ENCODE peak calls at places on chromosomes 1 and 21, in seven cellular contexts. One of them, this sample, is unnamed.

GRCh38 chr1:224851850-224852261 is 77.6 kb upstream of the DNAH14 start:
- DNase-seq in astrocyte of the spinal cord: no peak
- DNase-seq in fibroblast of lung: no peak
- DNase-seq in cardiac fibroblast: no peak
- DNase-seq in tibial artery: no peak
- DNase-seq in right atrium auricular region: no peak
- DNase-seq in K562: peak; percentile 11
- DNase-seq in this sample: no peak

GRCh38 chr1:91804546-91805023 is 81.4 kb downstream of the TGFBR3 start:
- DNase-seq in astrocyte of the spinal cord: peak; percentile 89
- DNase-seq in fibroblast of lung: peak; percentile 93
- DNase-seq in cardiac fibroblast: peak; percentile 72
- DNase-seq in tibial artery: no peak
- DNase-seq in right atrium auricular region: no peak
- DNase-seq in K562: peak; percentile 71
- DNase-seq in this sample: peak; percentile 80

GRCh38 chr1:183234660-183235476 is 48.8 kb downstream of the LAMC2 start:
- DNase-seq in astrocyte of the spinal cord: peak; percentile 98
- DNase-seq in fibroblast of lung: peak; percentile 98
- DNase-seq in cardiac fibroblast: peak; percentile 98
- DNase-seq in tibial artery: peak; percentile 90
- DNase-seq in right atrium auricular region: peak; percentile 91
- DNase-seq in K562: peak; percentile 34
- DNase-seq in this sample: peak; percentile 97

GRCh38 chr1:39969048-39969447 is 14.1 kb downstream of the MFSD2A start:
- DNase-seq in astrocyte of the spinal cord: no peak
- DNase-seq in fibroblast of lung: peak; percentile 20
- DNase-seq in cardiac fibroblast: no peak
- DNase-seq in tibial artery: no peak
- DNase-seq in right atrium auricular region: no peak
- DNase-seq in K562: no peak
- DNase-seq in this sample: no peak

GRCh38 chr1:64745986-64746940 is 1.4 kb downstream of the RAVER2 start:
- DNase-seq in astrocyte of the spinal cord: no peak
- DNase-seq in fibroblast of lung: peak; percentile 53
- DNase-seq in cardiac fibroblast: no peak
- DNase-seq in tibial artery: no peak
- DNase-seq in right atrium auricular region: no peak
- DNase-seq in K562: no peak
- DNase-seq in this sample: no peak

GRCh38 chr1:156707486-156708244 is 2.3 kb upstream of the CRABP2 start:
- DNase-seq in astrocyte of the spinal cord: no peak
- DNase-seq in fibroblast of lung: peak; percentile 59
- DNase-seq in cardiac fibroblast: no peak
- DNase-seq in tibial artery: no peak
- DNase-seq in right atrium auricular region: no peak
- DNase-seq in K562: no peak
- DNase-seq in this sample: peak; percentile 67

GRCh38 chr21:43644609-43645008 is 14.7 kb downstream of the HSF2BP start:
- DNase-seq in astrocyte of the spinal cord: peak; percentile 70
- DNase-seq in fibroblast of lung: peak; percentile 82
- DNase-seq in cardiac fibroblast: peak; percentile 89
- DNase-seq in tibial artery: peak; percentile 29
- DNase-seq in right atrium auricular region: peak; percentile 77
- DNase-seq in K562: no peak
- DNase-seq in this sample: peak; percentile 68

GRCh38 chr1:164256456-164256855 is 302.5 kb upstream of the PBX1 start:
- DNase-seq in astrocyte of the spinal cord: no peak
- DNase-seq in fibroblast of lung: no peak
- DNase-seq in cardiac fibroblast: no peak
- DNase-seq in tibial artery: no peak
- DNase-seq in right atrium auricular region: no peak
- DNase-seq in K562: no peak
- DNase-seq in this sample: no peak

GRCh38 chr1:33407750-33408436 is 23.0 kb downstream of the PHC2 start:
- DNase-seq in astrocyte of the spinal cord: no peak
- DNase-seq in fibroblast of lung: no peak
- DNase-seq in cardiac fibroblast: peak; percentile 57
- DNase-seq in tibial artery: no peak
- DNase-seq in right atrium auricular region: no peak
- DNase-seq in K562: no peak
- DNase-seq in this sample: no peak

GRCh38 chr1:41707793-41708192 is 210.9 kb downstream of the HIVEP3 start:
- DNase-seq in astrocyte of the spinal cord: no peak
- DNase-seq in fibroblast of lung: no peak
- DNase-seq in cardiac fibroblast: no peak
- DNase-seq in tibial artery: no peak
- DNase-seq in right atrium auricular region: no peak
- DNase-seq in K562: no peak
- DNase-seq in this sample: no peak

DNA sequence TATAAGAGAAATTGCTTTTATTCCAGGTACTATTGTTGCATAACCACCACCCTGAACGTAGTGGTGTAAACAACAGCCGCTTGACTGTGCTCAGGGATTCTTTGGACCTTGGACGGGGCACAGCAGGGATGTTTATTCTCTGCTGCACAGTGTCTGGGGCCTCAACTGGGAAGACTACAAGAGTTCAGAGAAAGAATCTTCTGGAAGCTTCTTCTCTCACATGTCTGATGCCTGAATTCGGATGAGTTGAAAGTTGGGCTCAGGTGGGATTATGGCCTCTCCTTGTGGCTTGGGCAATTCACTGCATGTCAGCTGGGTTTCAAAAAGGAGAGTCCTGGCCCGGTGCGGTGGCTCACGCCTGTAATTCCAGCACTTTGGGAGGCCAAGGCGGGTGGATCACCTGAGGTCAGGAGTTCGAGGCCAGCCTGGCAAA is 19.0 kb upstream of the SSBP3 start:
- DNase-seq in astrocyte of the spinal cord: no peak
- DNase-seq in fibroblast of lung: no peak
- DNase-seq in cardiac fibroblast: no peak
- DNase-seq in tibial artery: no peak
- DNase-seq in right atrium auricular region: no peak
- DNase-seq in K562: no peak
- DNase-seq in this sample: no peak
- TF ChIP-seq CTCF in astrocyte of the spinal cord: peak; percentile 27
- TF ChIP-seq CTCF in fibroblast of lung: no peak
- TF ChIP-seq CTCF in cardiac fibroblast: no peak
- TF ChIP-seq CTCF in tibial artery: no peak
- TF ChIP-seq CTCF in right atrium auricular region: peak; percentile 19
- TF ChIP-seq CTCF in K562: peak; percentile 46
- TF ChIP-seq CTCF in this sample: peak; percentile 30

GRCh38 chr1:203627819-203628184 is 1.2 kb downstream of the ATP2B4 start:
- DNase-seq in astrocyte of the spinal cord: peak; percentile 47
- DNase-seq in fibroblast of lung: peak; percentile 49
- DNase-seq in cardiac fibroblast: peak; percentile 65
- DNase-seq in tibial artery: peak; percentile 51
- DNase-seq in right atrium auricular region: no peak
- DNase-seq in K562: no peak
- DNase-seq in this sample: peak; percentile 51

GRCh38 chr1:203624341-203624712 is 2.3 kb upstream of the ATP2B4 start:
- DNase-seq in astrocyte of the spinal cord: no peak
- DNase-seq in fibroblast of lung: no peak
- DNase-seq in cardiac fibroblast: no peak
- DNase-seq in tibial artery: no peak
- DNase-seq in right atrium auricular region: no peak
- DNase-seq in K562: no peak
- DNase-seq in this sample: no peak

GRCh38 chr1:203626910-203627246 is 246 bp downstream of the ATP2B4 start:
- DNase-seq in astrocyte of the spinal cord: no peak
- DNase-seq in fibroblast of lung: no peak
- DNase-seq in cardiac fibroblast: no peak
- DNase-seq in tibial artery: peak; percentile 58
- DNase-seq in right atrium auricular region: no peak
- DNase-seq in K562: no peak
- DNase-seq in this sample: no peak

GRCh38 chr1:203628185-203628996 is 1.8 kb downstream of the ATP2B4 start:
- DNase-seq in astrocyte of the spinal cord: peak; percentile 70
- DNase-seq in fibroblast of lung: peak; percentile 60
- DNase-seq in cardiac fibroblast: peak; percentile 57
- DNase-seq in tibial artery: peak; percentile 68
- DNase-seq in right atrium auricular region: peak; percentile 75
- DNase-seq in K562: no peak
- DNase-seq in this sample: peak; percentile 59

DNA sequence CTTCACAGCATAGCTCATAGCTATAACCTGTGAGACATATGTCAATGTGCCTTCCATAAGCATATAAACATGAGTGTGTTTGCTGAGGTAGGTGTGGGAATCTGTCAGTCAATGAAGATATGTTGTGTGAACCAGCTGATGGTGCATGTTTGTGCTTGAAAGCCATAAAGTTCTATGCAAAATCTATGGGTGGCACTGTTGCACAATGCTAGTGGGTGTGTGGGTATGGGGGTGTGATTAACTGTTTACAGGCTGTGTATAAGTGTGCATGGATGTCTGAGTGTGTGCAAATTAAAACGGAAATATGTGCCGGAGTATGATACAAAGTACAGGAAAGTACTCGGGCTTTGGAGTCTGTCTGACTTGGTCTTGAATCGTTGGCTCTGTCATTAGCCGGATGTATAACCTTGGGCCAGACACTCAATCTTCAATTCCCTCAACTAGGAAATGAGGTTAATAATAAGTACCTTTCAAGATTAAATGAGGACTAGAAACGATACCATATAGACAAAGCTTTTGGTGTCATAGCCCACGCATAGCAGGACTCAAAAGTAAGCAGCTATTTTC is 926 bp upstream of the ATP2B4 start:
- DNase-seq in astrocyte of the spinal cord: peak; percentile 56
- DNase-seq in fibroblast of lung: peak; percentile 39
- DNase-seq in cardiac fibroblast: peak; percentile 47
- DNase-seq in tibial artery: no peak
- DNase-seq in right atrium auricular region: no peak
- DNase-seq in K562: peak; percentile 74
- DNase-seq in this sample: peak; percentile 67
- H3K4me3 ChIP-seq in astrocyte of the spinal cord: no peak overlapping the region
- H3K4me3 ChIP-seq in fibroblast of lung: no peak overlapping the region
- H3K4me3 ChIP-seq in cardiac fibroblast: no peak overlapping the region
- H3K4me3 ChIP-seq in tibial artery: no peak overlapping the region
- H3K4me3 ChIP-seq in right atrium auricular region: no peak overlapping the region
- H3K4me3 ChIP-seq in K562: no peak overlapping the region
- H3K4me3 ChIP-seq in this sample: no peak overlapping the region

GRCh38 chr1:199338760-199339159 is 688.8 kb upstream of the NR5A2 start:
- DNase-seq in astrocyte of the spinal cord: no peak
- DNase-seq in fibroblast of lung: no peak
- DNase-seq in cardiac fibroblast: no peak
- DNase-seq in tibial artery: no peak
- DNase-seq in right atrium auricular region: no peak
- DNase-seq in K562: no peak
- DNase-seq in this sample: no peak

GRCh38 chr1:199333180-199333579 is 694.3 kb upstream of the NR5A2 start:
- DNase-seq in astrocyte of the spinal cord: no peak
- DNase-seq in fibroblast of lung: no peak
- DNase-seq in cardiac fibroblast: no peak
- DNase-seq in tibial artery: no peak
- DNase-seq in right atrium auricular region: no peak
- DNase-seq in K562: no peak
- DNase-seq in this sample: no peak

GRCh38 chr1:199335496-199335895 is 692.0 kb upstream of the NR5A2 start:
- DNase-seq in astrocyte of the spinal cord: peak; percentile 22
- DNase-seq in fibroblast of lung: peak; percentile 58
- DNase-seq in cardiac fibroblast: peak; percentile 33
- DNase-seq in tibial artery: no peak
- DNase-seq in right atrium auricular region: no peak
- DNase-seq in K562: no peak
- DNase-seq in this sample: peak; percentile 4

DNA sequence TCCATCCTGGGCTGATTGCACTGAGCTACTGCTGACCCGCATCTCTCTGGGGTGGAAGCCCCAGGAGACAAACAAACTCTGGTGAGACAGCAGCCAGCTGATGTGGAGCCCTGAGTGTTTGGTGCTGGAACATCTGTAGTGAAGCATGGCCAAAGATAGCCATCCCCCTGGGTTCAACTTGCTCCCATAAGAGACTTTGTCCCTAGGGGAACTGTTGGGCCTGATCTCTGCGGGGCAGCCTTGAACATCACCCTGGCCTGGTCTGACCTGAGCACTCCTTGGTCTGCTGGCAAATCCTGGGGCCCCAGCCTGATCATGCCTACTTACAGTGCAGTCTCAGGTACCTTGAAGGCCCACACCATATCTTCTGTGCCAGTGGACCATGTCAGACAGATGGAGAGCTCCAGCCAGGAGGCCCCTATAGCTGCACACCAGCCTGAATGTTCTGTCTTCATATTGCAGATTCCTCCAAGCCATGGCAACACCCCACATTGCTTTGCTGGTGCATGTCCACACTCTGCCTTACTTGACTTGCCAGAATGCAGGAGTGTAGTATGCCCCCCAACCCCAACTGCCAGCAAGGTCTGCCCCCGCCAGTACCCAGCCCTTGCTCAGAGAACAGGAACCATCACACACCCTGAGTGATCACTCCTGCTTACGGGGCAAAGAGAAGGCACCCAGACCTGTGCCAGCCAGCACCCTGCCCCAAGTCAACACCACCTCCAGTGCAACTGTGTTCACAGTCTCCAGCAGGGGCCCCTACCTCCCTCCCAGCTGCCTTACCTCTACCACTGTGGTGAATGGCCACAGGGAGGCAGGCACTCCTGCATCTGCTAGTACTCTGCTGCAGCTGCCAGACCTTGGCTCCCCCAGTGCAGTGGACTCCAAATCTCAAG is 690.5 kb upstream of the NR5A2 start:
- DNase-seq in astrocyte of the spinal cord: no peak
- DNase-seq in fibroblast of lung: no peak
- DNase-seq in cardiac fibroblast: no peak
- DNase-seq in tibial artery: no peak
- DNase-seq in right atrium auricular region: no peak
- DNase-seq in K562: no peak
- DNase-seq in this sample: no peak
- TF ChIP-seq CTCF in astrocyte of the spinal cord: no peak
- TF ChIP-seq CTCF in fibroblast of lung: no peak
- TF ChIP-seq CTCF in cardiac fibroblast: no peak
- TF ChIP-seq CTCF in tibial artery: no peak
- TF ChIP-seq CTCF in right atrium auricular region: no peak
- TF ChIP-seq CTCF in K562: no peak
- TF ChIP-seq CTCF in this sample: no peak

GRCh38 chr1:245406426-245406825 is 251.6 kb downstream of the KIF26B start:
- DNase-seq in astrocyte of the spinal cord: no peak
- DNase-seq in fibroblast of lung: no peak
- DNase-seq in cardiac fibroblast: no peak
- DNase-seq in tibial artery: no peak
- DNase-seq in right atrium auricular region: no peak
- DNase-seq in K562: no peak
- DNase-seq in this sample: no peak

GRCh38 chr1:245409341-245410195 is 254.8 kb downstream of the KIF26B start:
- DNase-seq in astrocyte of the spinal cord: no peak
- DNase-seq in fibroblast of lung: peak; percentile 25
- DNase-seq in cardiac fibroblast: no peak
- DNase-seq in tibial artery: no peak
- DNase-seq in right atrium auricular region: no peak
- DNase-seq in K562: no peak
- DNase-seq in this sample: peak; percentile 81

GRCh38 chr1:245404952-245405351 is 250.2 kb downstream of the KIF26B start:
- DNase-seq in astrocyte of the spinal cord: no peak
- DNase-seq in fibroblast of lung: no peak
- DNase-seq in cardiac fibroblast: no peak
- DNase-seq in tibial artery: no peak
- DNase-seq in right atrium auricular region: no peak
- DNase-seq in K562: no peak
- DNase-seq in this sample: no peak

GRCh38 chr1:245411245-245411644 is 256.5 kb downstream of the KIF26B start:
- DNase-seq in astrocyte of the spinal cord: peak; percentile 11
- DNase-seq in fibroblast of lung: peak; percentile 51
- DNase-seq in cardiac fibroblast: no peak
- DNase-seq in tibial artery: no peak
- DNase-seq in right atrium auricular region: no peak
- DNase-seq in K562: no peak
- DNase-seq in this sample: peak; percentile 54

GRCh38 chr1:245407983-245408382 is 253.2 kb downstream of the KIF26B start:
- DNase-seq in astrocyte of the spinal cord: no peak
- DNase-seq in fibroblast of lung: no peak
- DNase-seq in cardiac fibroblast: no peak
- DNase-seq in tibial artery: no peak
- DNase-seq in right atrium auricular region: no peak
- DNase-seq in K562: no peak
- DNase-seq in this sample: no peak
- H3K4me3 ChIP-seq in astrocyte of the spinal cord: no peak overlapping the region
- H3K4me3 ChIP-seq in fibroblast of lung: no peak overlapping the region
- H3K4me3 ChIP-seq in cardiac fibroblast: no peak overlapping the region
- H3K4me3 ChIP-seq in tibial artery: no peak overlapping the region
- H3K4me3 ChIP-seq in right atrium auricular region: no peak overlapping the region
- H3K4me3 ChIP-seq in K562: no peak overlapping the region
- H3K4me3 ChIP-seq in this sample: no peak overlapping the region